ENCODE peak calls at places on chromosomes 3 and 15, in four cellular contexts. C, X, I and B are unnamed samples. For H3K9me3, the result is how much of the 10 kb centered on the place peaks cover.

GRCh38 chr3:28077566-28077965 is 163.9 kb upstream of the CMC1 start:
- DNase-seq in C (peak), X (no peak), I (no peak), B (no peak)

GRCh38 chr15:74594455-74594854 is 21.2 kb upstream of the CLK3 start:
- DNase-seq in C (no peak), X (no peak), I (no peak), B (no peak)

GRCh38 chr3:121592856-121593702 is at the start of gene FBXO40:
- DNase-seq in C (peak), X (no peak), I (no peak), B (no peak)

GRCh38 chr3:76943058-76943457 is 96.8 kb upstream of the ROBO2 start:
- DNase-seq in C (no peak), X (no peak), I (no peak), B (no peak)

GRCh38 chr3:39147711-39148115 is 5.7 kb downstream of the CSRNP1 start:
- DNase-seq in C (no peak), X (no peak), I (no peak), B (no peak)

GRCh38 chr15:100318880-100319279 is 22.9 kb downstream of the ADAMTS17 start:
- DNase-seq in C (no peak), X (no peak), I (no peak), B (no peak)

GRCh38 chr3:98326945-98327344 is 26.7 kb upstream of the OR5K4 start:
- DNase-seq in C (no peak), X (no peak), I (no peak), B (no peak)

GRCh38 chr15:93246266-93247242 is 157.5 kb upstream of the RGMA start:
- DNase-seq in C (no peak), X (no peak), I (no peak), B (no peak)

GRCh38 chr3:31892500-31892899 is 88.6 kb downstream of the OSBPL10 start:
- DNase-seq in C (no peak), X (no peak), I (no peak), B (no peak)

GRCh38 chr15:68769702-68770101 is 51.0 kb downstream of the ANP32A start:
- DNase-seq in C (no peak), X (no peak), I (no peak), B (no peak)

GRCh38 chr3:146342971-146343370 is 92.1 kb upstream of the PLSCR4 start:
- DNase-seq in C (no peak), X (no peak), I (no peak), B (no peak)

GRCh38 chr3:42652251-42652610 is 1.3 kb upstream of the ZBTB47 start:
- DNase-seq in C (no peak), X (no peak), I (no peak), B (no peak)

GRCh38 chr3:139468407-139468806 is 7.9 kb downstream of the RBP2 start:
- DNase-seq in C (no peak), X (no peak), I (no peak), B (no peak)

GRCh38 chr3:158127250-158128219 is 17.6 kb downstream of the RSRC1 start:
- DNase-seq in C (no peak), X (no peak), I (no peak), B (no peak)

GRCh38 chr3:14266361-14266760 is 87.7 kb downstream of the LSM3 start:
- DNase-seq in C (peak), X (no peak), I (no peak), B (no peak)

GRCh38 chr15:97745481-97746071 is 214.9 kb upstream of the ARRDC4 start:
- DNase-seq in C (no peak), X (no peak), I (no peak), B (no peak)

GRCh38 chr15:25095179-25095578 is 140.4 kb downstream of the SNRPN start:
- DNase-seq in C (no peak), X (no peak), I (no peak), B (no peak)
- H3K9me3 ChIP-seq in C (half or more), X (half or more), I (under half), B (under half)

GRCh38 chr3:16140894-16141285 is 33.6 kb upstream of the GALNT15 start:
- DNase-seq in C (no peak), X (no peak), I (no peak), B (no peak)

GRCh38 chr3:16145176-16145575 is 29.3 kb upstream of the GALNT15 start:
- DNase-seq in C (no peak), X (no peak), I (no peak), B (no peak)

GRCh38 chr3:16142350-16143050 is 32.0 kb upstream of the GALNT15 start:
- DNase-seq in C (no peak), X (no peak), I (no peak), B (no peak)

GRCh38 chr3:16146015-16146730 is 28.3 kb upstream of the GALNT15 start:
- DNase-seq in C (no peak), X (no peak), I (no peak), B (no peak)

DNA sequence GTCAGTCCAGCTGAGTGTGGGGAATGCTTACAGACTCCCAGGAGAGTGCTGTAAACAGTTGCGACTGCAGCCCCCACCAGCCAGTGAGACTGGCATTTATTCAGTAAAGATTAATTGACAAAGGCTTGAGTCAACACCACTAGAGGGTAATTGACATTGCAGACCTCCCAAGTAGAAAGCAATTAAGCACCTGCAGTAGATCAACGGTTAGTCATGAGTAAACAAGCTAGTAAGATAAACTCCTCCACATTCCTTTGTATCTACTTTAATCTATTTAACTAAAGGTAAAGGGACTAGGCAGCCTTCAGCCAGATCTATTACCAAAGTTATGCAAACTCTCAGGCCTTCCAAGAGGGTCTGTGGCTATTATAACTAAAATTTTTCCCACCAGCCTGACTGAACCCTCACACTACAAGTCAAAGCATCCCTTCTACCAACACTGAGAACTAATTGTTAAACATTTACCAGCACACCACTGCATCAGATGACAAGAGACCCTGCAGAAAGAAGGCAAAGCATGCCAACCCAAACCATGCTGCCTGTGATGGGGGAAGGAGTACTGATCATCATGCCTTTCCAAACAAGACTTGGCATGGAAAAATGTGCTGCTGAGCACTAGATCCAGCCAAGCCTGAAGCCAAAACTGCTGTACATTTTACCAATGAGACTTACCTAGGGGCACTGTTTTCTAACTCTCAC is 30.5 kb upstream of the GALNT15 start:
- DNase-seq in C (no peak), X (no peak), I (no peak), B (no peak)
- H3K9me3 ChIP-seq in C (under half), X (under half), I (under half), B (under half)

DNA sequence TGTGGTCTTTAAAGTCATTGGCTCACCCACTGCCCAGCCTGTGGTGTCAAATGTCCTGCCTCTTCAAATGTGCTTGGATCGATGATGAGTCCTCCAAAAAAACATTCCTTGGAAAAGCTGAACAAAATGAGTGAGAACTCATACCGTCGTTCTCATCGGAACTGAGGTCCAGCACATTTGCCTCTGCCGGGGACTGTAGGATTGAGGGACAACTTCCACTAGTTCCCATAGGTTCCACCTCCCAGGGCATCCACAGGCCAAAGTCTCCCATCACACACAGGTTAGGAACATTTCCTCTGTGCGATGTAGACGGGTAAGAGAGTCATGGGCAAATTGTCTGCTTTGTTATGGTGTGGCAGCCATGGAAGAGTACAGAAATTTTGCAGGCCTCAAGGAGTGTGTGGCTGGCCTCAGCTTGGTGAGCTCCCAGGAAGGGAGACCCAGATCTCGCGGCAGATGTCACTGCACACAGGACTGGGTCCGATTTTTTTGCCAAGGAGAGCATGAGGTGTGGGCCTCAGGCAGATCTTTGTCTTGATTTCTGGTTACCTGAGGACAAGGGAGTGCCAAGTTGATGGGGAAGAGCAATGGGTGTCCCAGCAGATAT is 115.7 kb downstream of the SNRPN start:
- DNase-seq in C (no peak), X (no peak), I (no peak), B (no peak)
- H3K9me3 ChIP-seq in C (half or more), X (half or more), I (under half), B (half or more)

DNA sequence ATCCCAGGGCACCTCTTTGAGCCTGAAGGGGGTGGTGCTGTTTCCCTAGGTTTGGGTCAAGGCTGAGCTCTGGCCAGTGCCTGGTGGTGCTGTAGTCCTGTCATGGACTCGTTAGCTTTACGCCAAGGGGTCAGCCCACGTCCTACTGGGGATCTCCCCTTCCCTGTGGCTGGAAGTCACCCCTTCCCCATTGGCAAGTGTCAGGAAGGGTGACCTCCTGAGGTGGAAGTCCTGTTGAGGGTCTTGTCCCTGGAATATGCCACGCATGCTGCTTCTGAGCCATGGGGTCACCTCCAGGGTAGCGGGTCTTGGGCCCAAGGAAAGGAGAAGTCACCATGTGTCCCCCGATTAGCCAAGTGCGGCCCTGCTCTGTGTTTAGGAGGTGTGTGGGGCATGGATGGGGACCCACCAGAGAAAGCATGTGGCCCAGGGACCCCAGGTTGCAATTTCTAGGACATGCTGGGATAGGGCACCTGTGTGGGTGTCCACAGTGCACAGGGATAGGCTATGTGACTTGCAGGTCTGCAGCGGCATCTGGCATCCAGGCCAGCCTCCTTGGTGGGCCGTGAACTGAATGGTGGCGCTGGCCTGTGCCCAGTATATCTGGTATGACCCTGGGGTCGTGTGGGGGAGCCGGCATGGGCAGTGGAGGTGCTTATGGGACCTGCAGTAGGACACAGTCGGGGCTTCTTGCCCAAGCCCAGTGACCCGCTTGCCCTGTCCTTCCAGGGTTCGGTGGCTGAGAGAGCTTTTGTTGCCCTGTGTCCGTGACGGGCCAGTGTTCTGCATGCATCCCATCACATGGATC is 226.7 kb downstream of the SNRPN start:
- DNase-seq in C (peak), X (peak), I (peak), B (no peak)
- H3K9me3 ChIP-seq in C (under half), X (half or more), I (under half), B (under half)